ENCODE peak calls at places on chromosomes 2 and 18, in four cellular contexts. J is NCI-H748 treated with DMSO at 0.1 percent for 48 hours, H is nephron progenitor cell, V is keratinocyte. P is an unnamed sample.

GRCh38 chr2:119694994-119695521 is 16.1 kb downstream of the TMEM177 start:
- DNase-seq in V (no peak), H (no peak), J (peak; percentile 1), P (no peak)

GRCh38 chr2:177281400-177282021 is 17.0 kb upstream of the NFE2L2 start:
- DNase-seq in V (no peak), J (no peak), H (no peak), P (no peak)

GRCh38 chr2:197353393-197354168 is 43.0 kb upstream of the ANKRD44 start:
- DNase-seq in H (no peak), J (no peak), V (no peak), P (no peak)

GRCh38 chr2:7666561-7667259 is 749.5 kb downstream of the RNF144A start:
- DNase-seq in V (no peak), J (no peak), H (no peak), P (no peak)

GRCh38 chr2:28063492-28063962 is 173.0 kb downstream of the BABAM2 start:
- DNase-seq in J (no peak), V (no peak), H (no peak), P (no peak)

GRCh38 chr18:5309888-5310470 is 14.5 kb upstream of the ZBTB14 start:
- DNase-seq in J (no peak), H (no peak), V (no peak), P (no peak)

GRCh38 chr18:75727479-75727878 is 300.0 kb upstream of the SMIM21 start:
- DNase-seq in H (peak; percentile 55), J (peak; percentile 36), V (no peak), P (peak; percentile 19)

GRCh38 chr2:65431417-65432226 is 777 bp downstream of the SPRED2 start:
- DNase-seq in H (peak; percentile 59), J (peak; percentile 16), V (no peak), P (peak; percentile 65)

GRCh38 chr2:174035981-174036742 is 71.0 kb upstream of the SP3 start:
- DNase-seq in J (no peak), V (no peak), H (no peak), P (no peak)

GRCh38 chr18:13566941-13567762 is 159.2 kb downstream of the FAM210A start:
- DNase-seq in H (no peak), J (no peak), V (no peak), P (no peak)

GRCh38 chr18:7568426-7568825 is 1.3 kb downstream of the PTPRM start:
- DNase-seq in J (no peak), V (no peak), H (peak; percentile 83), P (no peak)

GRCh38 chr18:21191596-21192307 is 50.3 kb upstream of the GREB1L start:
- DNase-seq in J (peak; percentile 39), V (no peak), H (peak; percentile 55), P (peak; percentile 14)

GRCh38 chr2:235839226-235839625 is 329.0 kb downstream of the GBX2 start:
- DNase-seq in V (no peak), J (no peak), H (no peak), P (no peak)

GRCh38 chr2:174753038-174753633 is 11.1 kb downstream of the CHRNA1 start:
- DNase-seq in J (no peak), H (no peak), V (no peak), P (no peak)

GRCh38 chr2:18232731-18233438 is 327.6 kb downstream of the RDH14 start:
- DNase-seq in V (no peak), J (no peak), H (no peak), P (no peak)

GRCh38 chr18:48913201-48913600 is 37.6 kb downstream of the SMAD7 start:
- DNase-seq in V (no peak), J (no peak), H (no peak), P (no peak)

GRCh38 chr18:68439672-68440071 is 275.2 kb downstream of the TMX3 start:
- DNase-seq in J (no peak), H (no peak), V (no peak), P (no peak)

GRCh38 chr2:108605947-108606346 is 71.7 kb downstream of the LIMS1 start:
- DNase-seq in V (no peak), J (no peak), H (no peak), P (no peak)

GRCh38 chr2:191559569-191559968 is 118.4 kb upstream of the NABP1 start:
- DNase-seq in H (no peak), J (no peak), V (no peak), P (no peak)

GRCh38 chr2:95312543-95313205 is 15.5 kb downstream of the KCNIP3 start:
- DNase-seq in H (no peak), V (no peak), J (no peak), P (no peak)

GRCh38 chr2:42909966-42910365 is 117.6 kb upstream of the HAAO start:
- DNase-seq in V (no peak), J (no peak), H (no peak), P (no peak)

GRCh38 chr2:36413218-36413617 is 57.6 kb downstream of the CRIM1 start:
- DNase-seq in V (no peak), H (no peak), J (no peak), P (no peak)

GRCh38 chr2:159684796-159685195 is 27.5 kb upstream of the MARCHF7 start:
- DNase-seq in J (no peak), H (no peak), V (peak; percentile 7), P (no peak)

GRCh38 chr2:176827269-176827668 is 385.3 kb upstream of the HNRNPA3 start:
- DNase-seq in V (no peak), H (no peak), J (no peak), P (no peak)

GRCh38 chr2:62672601-62673000 is 32.9 kb upstream of the EHBP1 start:
- DNase-seq in V (no peak), H (peak; percentile 34), J (no peak), P (no peak)

GRCh38 chr18:46096651-46097300 is 1.3 kb downstream of the ATP5F1A start:
- DNase-seq in V (no peak), H (no peak), J (no peak), P (no peak)

GRCh38 chr18:36592282-36592681 is 236.5 kb downstream of the TPGS2 start:
- DNase-seq in H (no peak), J (no peak), V (no peak), P (no peak)